ENCODE peak calls at places on chromosome 1, in eight cellular contexts. W is GM10248, T is nephron progenitor cell, R is cardiac muscle cell, I is WTC11, Z is esophagus squamous epithelium, D is fibroblast of lung, M is Panc1. F is an unnamed sample.

GRCh38 chr1:119958223-119958622 is 61.9 kb upstream of the ADAM30 start:
- DNase-seq in I (no peak), Z (no peak), W (no peak), R (no peak), M (no peak), D (no peak), T (no peak), F (no peak)

GRCh38 chr1:27971674-27972073 is 11.9 kb downstream of the XKR8 start:
- DNase-seq in D (peak; percentile 19), I (no peak), W (no peak), Z (no peak), T (no peak), R (peak; percentile 67), M (no peak), F (peak; percentile 53)

GRCh38 chr1:46248122-46248920 is 758 bp downstream of the RAD54L start:
- DNase-seq in T (peak; percentile 32), R (no peak), I (peak; percentile 40), M (no peak), D (peak; percentile 8), Z (no peak), W (peak; percentile 24), F (no peak)

GRCh38 chr1:194618101-194618500 is 1431.7 kb upstream of the B3GALT2 start:
- DNase-seq in R (no peak), I (no peak), W (no peak), D (no peak), M (no peak), T (no peak), Z (no peak), F (no peak)

GRCh38 chr1:230335861-230336549 is 90.1 kb downstream of the PGBD5 start:
- DNase-seq in Z (no peak), W (no peak), T (no peak), I (no peak), R (peak; percentile 72), M (no peak), D (no peak), F (peak; percentile 24)

GRCh38 chr1:19029191-19030085 is 73.0 kb upstream of the IFFO2 start:
- DNase-seq in Z (no peak), T (no peak), R (peak; percentile 37), M (no peak), W (no peak), I (peak; percentile 8), D (no peak), F (peak; percentile 29)

GRCh38 chr1:36883315-36883949 is 150.9 kb downstream of the GRIK3 start:
- DNase-seq in D (no peak), I (no peak), M (no peak), T (no peak), W (no peak), Z (no peak), R (no peak), F (no peak)

GRCh38 chr1:93965256-93965655 is 56.0 kb upstream of the GCLM start:
- DNase-seq in I (no peak), T (no peak), M (no peak), D (no peak), Z (no peak), R (no peak), W (no peak), F (no peak)

GRCh38 chr1:160925652-160926241 is 28.9 kb downstream of the ITLN2 start:
- DNase-seq in R (peak; percentile 43), T (no peak), M (peak; percentile 18), I (no peak), Z (no peak), D (no peak), W (no peak), F (no peak)

GRCh38 chr1:173295995-173296394 is 88.9 kb upstream of the TNFSF4 start:
- DNase-seq in T (no peak), W (no peak), M (no peak), D (peak; percentile 57), Z (no peak), I (no peak), R (peak; percentile 10), F (peak; percentile 17)

GRCh38 chr1:92085727-92086126 is 5.6 kb downstream of the BTBD8 start:
- DNase-seq in R (peak; percentile 9), I (no peak), Z (no peak), M (no peak), T (peak; percentile 15), D (no peak), W (no peak), F (peak; percentile 8)

DNA sequence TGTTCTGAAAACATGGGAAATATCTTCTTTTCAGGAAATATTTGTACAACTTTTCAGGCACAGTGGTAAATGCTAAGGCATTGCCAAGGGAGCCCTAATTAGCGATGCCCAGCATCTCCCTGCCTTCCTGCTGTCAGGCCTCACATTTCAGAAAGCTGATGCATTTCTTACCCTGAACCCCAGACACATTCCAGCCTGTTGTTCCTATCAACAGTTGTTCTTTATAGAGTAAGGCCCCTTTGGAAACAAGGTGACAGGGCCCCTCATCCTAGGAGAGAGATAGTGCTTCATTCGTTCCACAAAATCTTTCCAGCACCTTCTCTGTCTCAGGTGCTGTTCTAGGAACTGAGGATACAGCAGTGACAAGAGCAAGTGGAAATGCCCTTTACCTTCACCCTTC is 135.8 kb upstream of the COA6 start:
- DNase-seq in R (no peak), D (no peak), T (no peak), M (no peak), W (no peak), I (no peak), Z (no peak), F (no peak)
- TF ChIP-seq CTCF in R (no peak), D (no peak), T (no peak), M (no peak), W (no peak), I (no peak), Z (no peak), F (no peak)

DNA sequence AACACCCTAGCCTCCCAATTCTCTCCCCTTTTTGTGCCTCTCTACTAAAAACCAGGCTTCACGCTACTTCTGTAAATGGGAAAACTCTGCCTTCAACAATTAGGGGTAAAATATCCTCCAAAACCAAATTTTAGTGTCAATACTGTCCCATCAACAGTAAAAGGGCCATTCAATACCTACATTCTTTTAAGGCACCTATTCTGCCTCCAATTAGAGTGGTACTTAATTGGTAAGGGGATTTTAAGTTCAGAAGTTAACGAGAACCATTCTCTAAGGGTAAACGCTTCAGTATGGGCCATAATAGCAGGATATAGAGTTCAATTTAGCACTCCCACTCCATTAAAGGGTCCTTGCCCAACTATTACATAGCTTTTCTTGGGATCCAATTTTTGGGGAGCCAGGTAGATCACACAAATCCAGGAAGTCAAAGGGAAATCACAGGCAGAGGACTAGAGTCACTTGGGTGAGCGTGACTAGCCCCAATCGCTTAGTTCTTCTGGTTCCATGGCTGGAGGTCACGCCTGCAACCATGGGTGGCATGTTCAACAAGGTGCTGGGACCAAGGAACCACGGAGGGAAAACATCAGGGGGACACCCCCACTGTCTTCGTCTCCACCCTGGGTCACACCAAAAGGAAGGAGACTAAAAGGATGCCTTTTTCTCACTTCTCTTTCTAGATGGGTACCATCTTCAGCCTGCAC is 20.1 kb upstream of the BSDC1 start:
- DNase-seq in W (no peak), R (no peak), Z (no peak), M (no peak), T (no peak), D (no peak), I (no peak), F (no peak)
- TF ChIP-seq CTCF in W (no peak), R (no peak), Z (no peak), M (peak; percentile 54), T (no peak), D (peak; percentile 0), I (peak; percentile 14), F (no peak)

GRCh38 chr1:165414620-165415019 is 30.3 kb downstream of the RXRG start:
- DNase-seq in R (no peak), Z (no peak), M (no peak), D (no peak), W (no peak), I (no peak), T (no peak), F (no peak)
- TF ChIP-seq CTCF in R (no peak), Z (no peak), M (no peak), D (no peak), W (no peak), I (no peak), T (no peak), F (no peak)

GRCh38 chr1:12142891-12143630 is 23.7 kb upstream of the TNFRSF1B start:
- DNase-seq in W (no peak), I (no peak), M (no peak), D (no peak), R (no peak), T (no peak), Z (no peak), F (no peak)

GRCh38 chr1:12144236-12144635 is 22.6 kb upstream of the TNFRSF1B start:
- DNase-seq in T (no peak), I (no peak), D (no peak), W (no peak), M (no peak), R (no peak), Z (no peak), F (no peak)

GRCh38 chr1:12142141-12142823 is 24.5 kb upstream of the TNFRSF1B start:
- DNase-seq in I (peak; percentile 31), T (peak; percentile 48), W (no peak), Z (no peak), M (no peak), R (no peak), D (no peak), F (no peak)

GRCh38 chr1:12144969-12145368 is 21.8 kb upstream of the TNFRSF1B start:
- DNase-seq in R (no peak), Z (no peak), D (no peak), M (no peak), W (no peak), T (no peak), I (no peak), F (no peak)

GRCh38 chr1:12143631-12144155 is 23.1 kb upstream of the TNFRSF1B start:
- DNase-seq in D (peak; percentile 96), T (no peak), W (no peak), Z (no peak), R (peak; percentile 98), I (no peak), M (no peak), F (peak; percentile 97)
- TF ChIP-seq CTCF in D (no peak), T (no peak), W (no peak), Z (no peak), R (peak; percentile 22), I (no peak), M (no peak), F (peak; percentile 17)

GRCh38 chr1:62227496-62227895 is 32.8 kb downstream of the L1TD1 start:
- DNase-seq in T (no peak), M (no peak), D (no peak), I (no peak), Z (no peak), R (no peak), W (no peak), F (no peak)

GRCh38 chr1:62228883-62229187 is 34.2 kb downstream of the L1TD1 start:
- DNase-seq in T (no peak), Z (no peak), R (no peak), W (no peak), M (no peak), I (no peak), D (no peak), F (no peak)

GRCh38 chr1:62229468-62229867 is 34.8 kb downstream of the L1TD1 start:
- DNase-seq in I (peak; percentile 30), Z (no peak), T (peak; percentile 10), M (no peak), W (no peak), R (no peak), D (no peak), F (no peak)

GRCh38 chr1:62229932-62230331 is 35.3 kb downstream of the L1TD1 start:
- DNase-seq in M (no peak), Z (no peak), I (no peak), R (no peak), D (no peak), T (no peak), W (no peak), F (no peak)

GRCh38 chr1:62228139-62228882 is 33.7 kb downstream of the L1TD1 start:
- DNase-seq in M (no peak), Z (no peak), W (no peak), D (no peak), I (no peak), R (no peak), T (no peak), F (no peak)
- TF ChIP-seq CTCF in M (no peak), Z (no peak), W (no peak), D (no peak), I (no peak), R (no peak), T (no peak), F (no peak)

F was measured in fibroblast of pulmonary artery.